ENCODE peak calls at places on chromosomes 5 and 9, in six cellular contexts. One of them, this sample, is unnamed.

GRCh38 chr9:27787941-27788340 is 214.7 kb upstream of the C9orf72 start:
- DNase-seq in cardiac muscle cell: peak
- DNase-seq in HL-60: no peak
- DNase-seq in MM.1S: no peak
- DNase-seq in esophagus squamous epithelium: no peak
- DNase-seq in ovary: no peak
- DNase-seq in this sample: no peak

GRCh38 chr5:14465776-14466175 is 115.8 kb upstream of the OTULINL start:
- DNase-seq in ovary: no peak
- DNase-seq in cardiac muscle cell: no peak
- DNase-seq in esophagus squamous epithelium: no peak
- DNase-seq in HL-60: no peak
- DNase-seq in MM.1S: no peak
- DNase-seq in this sample: no peak

GRCh38 chr5:168726342-168726741 is 147.2 kb upstream of the PANK3 start:
- DNase-seq in MM.1S: no peak
- DNase-seq in cardiac muscle cell: no peak
- DNase-seq in HL-60: no peak
- DNase-seq in esophagus squamous epithelium: no peak
- DNase-seq in ovary: no peak
- DNase-seq in this sample: no peak

GRCh38 chr9:16147726-16148125 is 594.9 kb downstream of the CCDC171 start:
- DNase-seq in esophagus squamous epithelium: no peak
- DNase-seq in cardiac muscle cell: peak
- DNase-seq in HL-60: peak
- DNase-seq in ovary: no peak
- DNase-seq in MM.1S: no peak
- DNase-seq in this sample: no peak

GRCh38 chr9:107637421-107638420 is 148.2 kb upstream of the KLF4 start:
- DNase-seq in MM.1S: peak
- DNase-seq in cardiac muscle cell: peak
- DNase-seq in HL-60: no peak
- DNase-seq in esophagus squamous epithelium: peak
- DNase-seq in ovary: peak
- DNase-seq in this sample: peak

GRCh38 chr5:82164109-82164956 is 113.8 kb downstream of the RPS23 start:
- DNase-seq in HL-60: no peak
- DNase-seq in MM.1S: no peak
- DNase-seq in cardiac muscle cell: peak
- DNase-seq in ovary: no peak
- DNase-seq in esophagus squamous epithelium: no peak
- DNase-seq in this sample: no peak

GRCh38 chr5:137796279-137796678 is 42.1 kb upstream of the HNRNPA0 start:
- DNase-seq in HL-60: no peak
- DNase-seq in ovary: no peak
- DNase-seq in MM.1S: no peak
- DNase-seq in esophagus squamous epithelium: no peak
- DNase-seq in cardiac muscle cell: no peak
- DNase-seq in this sample: no peak

GRCh38 chr9:34651286-34651685 is 699 bp upstream of the IL11RA start:
- DNase-seq in esophagus squamous epithelium: no peak
- DNase-seq in ovary: no peak
- DNase-seq in HL-60: no peak
- DNase-seq in cardiac muscle cell: peak
- DNase-seq in MM.1S: no peak
- DNase-seq in this sample: no peak

GRCh38 chr9:92647671-92648446 is 22.1 kb downstream of the IPPK start:
- DNase-seq in esophagus squamous epithelium: no peak
- DNase-seq in MM.1S: no peak
- DNase-seq in HL-60: no peak
- DNase-seq in ovary: no peak
- DNase-seq in cardiac muscle cell: no peak
- DNase-seq in this sample: no peak

GRCh38 chr9:125495137-125496119 is 211.6 kb downstream of the MAPKAP1 start:
- DNase-seq in esophagus squamous epithelium: no peak
- DNase-seq in HL-60: no peak
- DNase-seq in ovary: no peak
- DNase-seq in MM.1S: no peak
- DNase-seq in cardiac muscle cell: no peak
- DNase-seq in this sample: no peak

GRCh38 chr9:3732077-3733038 is 206.6 kb upstream of the RFX3 start:
- DNase-seq in cardiac muscle cell: peak
- DNase-seq in ovary: peak
- DNase-seq in HL-60: peak
- DNase-seq in MM.1S: peak
- DNase-seq in esophagus squamous epithelium: no peak
- DNase-seq in this sample: peak

GRCh38 chr9:124675261-124676158 is 95.6 kb downstream of the NR6A1 start:
- DNase-seq in esophagus squamous epithelium: no peak
- DNase-seq in cardiac muscle cell: no peak
- DNase-seq in ovary: no peak
- DNase-seq in HL-60: no peak
- DNase-seq in MM.1S: no peak
- DNase-seq in this sample: no peak

DNA sequence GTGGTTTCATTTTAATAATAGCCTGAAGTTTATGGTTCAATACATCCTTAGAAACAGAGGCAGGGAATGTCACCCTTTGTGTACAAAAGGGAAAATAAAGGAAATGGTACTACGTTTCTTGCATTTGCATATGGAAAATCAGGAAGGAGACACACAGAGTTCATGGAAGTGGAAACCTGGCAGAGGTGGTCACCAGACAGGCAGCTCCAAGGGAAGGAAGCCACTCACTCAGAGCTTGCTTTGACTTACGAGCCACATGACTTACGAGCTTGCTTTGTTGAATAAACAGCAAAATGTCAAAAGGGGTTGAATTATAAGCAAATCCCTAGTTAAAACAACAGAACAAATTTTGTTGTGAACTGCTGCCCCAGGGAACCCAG is 164.3 kb downstream of the SYK start:
- DNase-seq in MM.1S: no peak
- DNase-seq in esophagus squamous epithelium: no peak
- DNase-seq in HL-60: no peak
- DNase-seq in cardiac muscle cell: no peak
- DNase-seq in ovary: no peak
- DNase-seq in this sample: no peak
- H3K27ac ChIP-seq in MM.1S: no peak
- H3K27ac ChIP-seq in esophagus squamous epithelium: peak
- H3K27ac ChIP-seq in HL-60: no peak
- H3K27ac ChIP-seq in cardiac muscle cell: no peak
- H3K27ac ChIP-seq in ovary: no peak
- H3K27ac ChIP-seq in this sample: no peak

GRCh38 chr9:127919253-127919815 is 2.5 kb upstream of the ST6GALNAC4 start:
- DNase-seq in esophagus squamous epithelium: no peak
- DNase-seq in MM.1S: no peak
- DNase-seq in ovary: peak
- DNase-seq in HL-60: peak
- DNase-seq in cardiac muscle cell: peak
- DNase-seq in this sample: no peak
- H3K27ac ChIP-seq in esophagus squamous epithelium: peak
- H3K27ac ChIP-seq in MM.1S: no peak
- H3K27ac ChIP-seq in ovary: no peak
- H3K27ac ChIP-seq in HL-60: peak
- H3K27ac ChIP-seq in cardiac muscle cell: no peak
- H3K27ac ChIP-seq in this sample: no peak

GRCh38 chr5:65862384-65862783 is 64.0 kb upstream of the ERBIN start:
- DNase-seq in MM.1S: no peak
- DNase-seq in ovary: no peak
- DNase-seq in esophagus squamous epithelium: no peak
- DNase-seq in HL-60: no peak
- DNase-seq in cardiac muscle cell: no peak
- DNase-seq in this sample: no peak
- H3K27ac ChIP-seq in MM.1S: no peak
- H3K27ac ChIP-seq in ovary: no peak
- H3K27ac ChIP-seq in esophagus squamous epithelium: no peak
- H3K27ac ChIP-seq in HL-60: no peak
- H3K27ac ChIP-seq in cardiac muscle cell: no peak
- H3K27ac ChIP-seq in this sample: no peak

DNA sequence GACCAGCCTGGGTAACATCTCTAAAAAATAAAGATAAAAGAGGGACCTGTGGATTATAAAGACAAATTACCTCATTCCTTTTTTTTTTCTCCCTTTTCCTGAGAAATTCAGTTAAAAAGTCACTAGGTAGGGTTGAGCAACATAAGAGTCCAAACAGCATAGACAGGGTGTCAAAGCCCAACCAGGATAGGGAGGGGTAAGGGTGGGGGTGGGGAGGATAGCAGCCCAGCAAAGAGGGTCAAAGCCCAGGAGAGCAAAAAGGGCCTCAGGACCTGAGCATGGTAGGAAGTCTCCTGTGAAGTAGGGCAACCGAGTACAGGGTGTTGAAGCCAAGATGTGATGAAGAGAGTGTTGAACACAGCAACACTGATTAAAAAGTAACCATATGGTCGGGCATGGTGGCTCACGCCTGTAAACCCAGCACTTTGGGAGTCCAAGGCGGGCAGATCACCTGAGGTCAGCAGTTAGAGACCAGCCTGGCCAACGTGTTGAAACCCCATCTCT is 5.7 kb upstream of the B4GALT1 start:
- DNase-seq in MM.1S: no peak
- DNase-seq in cardiac muscle cell: peak
- DNase-seq in esophagus squamous epithelium: no peak
- DNase-seq in HL-60: no peak
- DNase-seq in ovary: no peak
- DNase-seq in this sample: no peak
- H3K27ac ChIP-seq in MM.1S: no peak
- H3K27ac ChIP-seq in cardiac muscle cell: no peak
- H3K27ac ChIP-seq in esophagus squamous epithelium: no peak
- H3K27ac ChIP-seq in HL-60: no peak
- H3K27ac ChIP-seq in ovary: no peak
- H3K27ac ChIP-seq in this sample: no peak

GRCh38 chr9:87086536-87086935 is 139.2 kb upstream of the GAS1 start:
- DNase-seq in MM.1S: no peak
- DNase-seq in ovary: no peak
- DNase-seq in HL-60: no peak
- DNase-seq in esophagus squamous epithelium: no peak
- DNase-seq in cardiac muscle cell: no peak
- DNase-seq in this sample: no peak

GRCh38 chr9:87085073-87085472 is 137.8 kb upstream of the GAS1 start:
- DNase-seq in esophagus squamous epithelium: no peak
- DNase-seq in ovary: no peak
- DNase-seq in cardiac muscle cell: no peak
- DNase-seq in MM.1S: no peak
- DNase-seq in HL-60: no peak
- DNase-seq in this sample: no peak

GRCh38 chr9:87085521-87085920 is 138.2 kb upstream of the GAS1 start:
- DNase-seq in MM.1S: no peak
- DNase-seq in esophagus squamous epithelium: no peak
- DNase-seq in ovary: no peak
- DNase-seq in HL-60: no peak
- DNase-seq in cardiac muscle cell: no peak
- DNase-seq in this sample: no peak

GRCh38 chr9:87087197-87087596 is 139.9 kb upstream of the GAS1 start:
- DNase-seq in esophagus squamous epithelium: no peak
- DNase-seq in MM.1S: no peak
- DNase-seq in cardiac muscle cell: no peak
- DNase-seq in HL-60: no peak
- DNase-seq in ovary: no peak
- DNase-seq in this sample: no peak

DNA sequence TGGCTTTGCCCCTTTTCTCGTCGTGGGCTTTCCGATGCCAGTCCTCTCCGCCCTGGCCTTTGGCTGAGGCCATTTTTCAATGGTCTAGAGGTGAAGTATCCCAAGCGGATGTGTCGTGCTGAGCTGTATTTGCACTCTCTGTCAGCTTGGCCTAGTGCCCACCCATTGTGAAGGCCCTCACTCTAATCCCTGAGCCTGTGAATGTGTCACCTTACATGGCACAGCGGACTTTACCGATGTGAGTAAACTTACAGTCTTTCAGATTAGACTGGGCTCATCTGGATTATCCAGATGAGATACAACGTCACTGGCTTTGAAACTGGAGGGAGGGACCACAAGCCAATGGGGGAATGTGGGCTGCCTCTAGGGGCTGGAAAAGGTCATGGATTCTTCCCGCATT is 138.8 kb upstream of the GAS1 start:
- DNase-seq in esophagus squamous epithelium: no peak
- DNase-seq in cardiac muscle cell: no peak
- DNase-seq in ovary: no peak
- DNase-seq in HL-60: no peak
- DNase-seq in MM.1S: no peak
- DNase-seq in this sample: no peak
- H3K27ac ChIP-seq in esophagus squamous epithelium: no peak
- H3K27ac ChIP-seq in cardiac muscle cell: no peak
- H3K27ac ChIP-seq in ovary: no peak
- H3K27ac ChIP-seq in HL-60: no peak
- H3K27ac ChIP-seq in MM.1S: no peak
- H3K27ac ChIP-seq in this sample: no peak